ENCODE peak calls at places on chromosomes 12 and 14, in eight cellular contexts. One of them, this sample, is unnamed.

GRCh38 chr12:119102274-119102673 is 76.5 kb upstream of the HSPB8 start:
- DNase-seq in transverse colon: no peak
- DNase-seq in heart right ventricle: no peak
- DNase-seq in left ventricle myocardium inferior: no peak
- DNase-seq in spleen: no peak
- DNase-seq in A549: no peak
- DNase-seq in naive thymus-derived CD4-positive, alpha-beta T cell: no peak
- DNase-seq in vagina: no peak
- DNase-seq in this sample: no peak

GRCh38 chr14:102096569-102097188 is 9.8 kb upstream of the HSP90AA1 start:
- DNase-seq in transverse colon: peak; percentile 89
- DNase-seq in heart right ventricle: peak; percentile 83
- DNase-seq in left ventricle myocardium inferior: peak; percentile 86
- DNase-seq in spleen: peak; percentile 90
- DNase-seq in A549: peak; percentile 70
- DNase-seq in naive thymus-derived CD4-positive, alpha-beta T cell: peak; percentile 45
- DNase-seq in vagina: no peak
- DNase-seq in this sample: peak; percentile 90

GRCh38 chr12:58860788-58861240 is 59.5 kb downstream of the LRIG3 start:
- DNase-seq in transverse colon: no peak
- DNase-seq in heart right ventricle: no peak
- DNase-seq in left ventricle myocardium inferior: no peak
- DNase-seq in spleen: no peak
- DNase-seq in A549: no peak
- DNase-seq in naive thymus-derived CD4-positive, alpha-beta T cell: no peak
- DNase-seq in vagina: no peak
- DNase-seq in this sample: no peak

GRCh38 chr12:936377-937345 is 12.8 kb downstream of the RAD52 start:
- DNase-seq in transverse colon: no peak
- DNase-seq in heart right ventricle: no peak
- DNase-seq in left ventricle myocardium inferior: no peak
- DNase-seq in spleen: no peak
- DNase-seq in A549: no peak
- DNase-seq in naive thymus-derived CD4-positive, alpha-beta T cell: no peak
- DNase-seq in vagina: no peak
- DNase-seq in this sample: no peak

GRCh38 chr12:100473050-100473715 is 483 bp upstream of the NR1H4 start:
- DNase-seq in transverse colon: no peak
- DNase-seq in heart right ventricle: no peak
- DNase-seq in left ventricle myocardium inferior: no peak
- DNase-seq in spleen: no peak
- DNase-seq in A549: no peak
- DNase-seq in naive thymus-derived CD4-positive, alpha-beta T cell: no peak
- DNase-seq in vagina: no peak
- DNase-seq in this sample: no peak

GRCh38 chr14:53842938-53843337 is 113.7 kb downstream of the BMP4 start:
- DNase-seq in transverse colon: no peak
- DNase-seq in heart right ventricle: no peak
- DNase-seq in left ventricle myocardium inferior: no peak
- DNase-seq in spleen: no peak
- DNase-seq in A549: peak; percentile 91
- DNase-seq in naive thymus-derived CD4-positive, alpha-beta T cell: no peak
- DNase-seq in vagina: no peak
- DNase-seq in this sample: no peak

GRCh38 chr12:114875323-114875722 is 191.3 kb upstream of the TBX3 start:
- DNase-seq in transverse colon: no peak
- DNase-seq in heart right ventricle: no peak
- DNase-seq in left ventricle myocardium inferior: no peak
- DNase-seq in spleen: no peak
- DNase-seq in A549: no peak
- DNase-seq in naive thymus-derived CD4-positive, alpha-beta T cell: no peak
- DNase-seq in vagina: no peak
- DNase-seq in this sample: peak; percentile 14

GRCh38 chr12:23049180-23049579 is 424.2 kb downstream of the ETNK1 start:
- DNase-seq in transverse colon: no peak
- DNase-seq in heart right ventricle: no peak
- DNase-seq in left ventricle myocardium inferior: no peak
- DNase-seq in spleen: no peak
- DNase-seq in A549: peak; percentile 7
- DNase-seq in naive thymus-derived CD4-positive, alpha-beta T cell: no peak
- DNase-seq in vagina: no peak
- DNase-seq in this sample: no peak

GRCh38 chr14:61646366-61647101 is 48.8 kb upstream of the HIF1A start:
- DNase-seq in transverse colon: no peak
- DNase-seq in heart right ventricle: no peak
- DNase-seq in left ventricle myocardium inferior: no peak
- DNase-seq in spleen: no peak
- DNase-seq in A549: no peak
- DNase-seq in naive thymus-derived CD4-positive, alpha-beta T cell: no peak
- DNase-seq in vagina: no peak
- DNase-seq in this sample: no peak

GRCh38 chr12:120229583-120230325 is 28.8 kb upstream of the RPLP0 start:
- DNase-seq in transverse colon: peak; percentile 56
- DNase-seq in heart right ventricle: no peak
- DNase-seq in left ventricle myocardium inferior: no peak
- DNase-seq in spleen: no peak
- DNase-seq in A549: peak; percentile 62
- DNase-seq in naive thymus-derived CD4-positive, alpha-beta T cell: no peak
- DNase-seq in vagina: no peak
- DNase-seq in this sample: peak; percentile 64

GRCh38 chr12:70264067-70264867 is 21.0 kb downstream of the CNOT2 start:
- DNase-seq in transverse colon: no peak
- DNase-seq in heart right ventricle: no peak
- DNase-seq in left ventricle myocardium inferior: no peak
- DNase-seq in spleen: no peak
- DNase-seq in A549: no peak
- DNase-seq in naive thymus-derived CD4-positive, alpha-beta T cell: no peak
- DNase-seq in vagina: no peak
- DNase-seq in this sample: no peak

GRCh38 chr12:91274886-91275285 is 92.3 kb upstream of the DCN start:
- DNase-seq in transverse colon: no peak
- DNase-seq in heart right ventricle: no peak
- DNase-seq in left ventricle myocardium inferior: no peak
- DNase-seq in spleen: no peak
- DNase-seq in A549: no peak
- DNase-seq in naive thymus-derived CD4-positive, alpha-beta T cell: no peak
- DNase-seq in vagina: no peak
- DNase-seq in this sample: peak; percentile 21

GRCh38 chr12:70576341-70577282 is 60.6 kb downstream of the PTPRB start:
- DNase-seq in transverse colon: no peak
- DNase-seq in heart right ventricle: no peak
- DNase-seq in left ventricle myocardium inferior: no peak
- DNase-seq in spleen: no peak
- DNase-seq in A549: peak; percentile 75
- DNase-seq in naive thymus-derived CD4-positive, alpha-beta T cell: peak; percentile 51
- DNase-seq in vagina: no peak
- DNase-seq in this sample: no peak

GRCh38 chr12:91606662-91607377 is 424.2 kb upstream of the DCN start:
- DNase-seq in transverse colon: no peak
- DNase-seq in heart right ventricle: no peak
- DNase-seq in left ventricle myocardium inferior: no peak
- DNase-seq in spleen: no peak
- DNase-seq in A549: no peak
- DNase-seq in naive thymus-derived CD4-positive, alpha-beta T cell: no peak
- DNase-seq in vagina: no peak
- DNase-seq in this sample: no peak

GRCh38 chr12:76025601-76026575 is 5.7 kb downstream of the PHLDA1 start:
- DNase-seq in transverse colon: no peak
- DNase-seq in heart right ventricle: no peak
- DNase-seq in left ventricle myocardium inferior: no peak
- DNase-seq in spleen: no peak
- DNase-seq in A549: peak; percentile 70
- DNase-seq in naive thymus-derived CD4-positive, alpha-beta T cell: no peak
- DNase-seq in vagina: no peak
- DNase-seq in this sample: no peak

GRCh38 chr12:26125451-26126339 is 858 bp upstream of the BHLHE41 start:
- DNase-seq in transverse colon: peak; percentile 83
- DNase-seq in heart right ventricle: peak; percentile 68
- DNase-seq in left ventricle myocardium inferior: peak; percentile 76
- DNase-seq in spleen: peak; percentile 91
- DNase-seq in A549: peak; percentile 82
- DNase-seq in naive thymus-derived CD4-positive, alpha-beta T cell: no peak
- DNase-seq in vagina: no peak
- DNase-seq in this sample: peak; percentile 84

GRCh38 chr12:123065666-123066457 is 85.0 kb downstream of the PITPNM2 start:
- DNase-seq in transverse colon: no peak
- DNase-seq in heart right ventricle: no peak
- DNase-seq in left ventricle myocardium inferior: no peak
- DNase-seq in spleen: no peak
- DNase-seq in A549: no peak
- DNase-seq in naive thymus-derived CD4-positive, alpha-beta T cell: no peak
- DNase-seq in vagina: no peak
- DNase-seq in this sample: no peak
- H3K4me1 ChIP-seq in transverse colon: peaks cover 46% of the 10 kb centered on the region
- H3K4me1 ChIP-seq in heart right ventricle: peaks cover 81% of the 10 kb centered on the region
- H3K4me1 ChIP-seq in left ventricle myocardium inferior: peaks cover 98% of the 10 kb centered on the region
- H3K4me1 ChIP-seq in spleen: peaks cover 35% of the 10 kb centered on the region
- H3K4me1 ChIP-seq in A549: peaks cover 26% of the 10 kb centered on the region
- H3K4me1 ChIP-seq in naive thymus-derived CD4-positive, alpha-beta T cell: no peaks in the 10 kb centered on the region
- H3K4me1 ChIP-seq in vagina: peaks cover 53% of the 10 kb centered on the region
- H3K4me1 ChIP-seq in this sample: peaks cover 25% of the 10 kb centered on the region

DNA sequence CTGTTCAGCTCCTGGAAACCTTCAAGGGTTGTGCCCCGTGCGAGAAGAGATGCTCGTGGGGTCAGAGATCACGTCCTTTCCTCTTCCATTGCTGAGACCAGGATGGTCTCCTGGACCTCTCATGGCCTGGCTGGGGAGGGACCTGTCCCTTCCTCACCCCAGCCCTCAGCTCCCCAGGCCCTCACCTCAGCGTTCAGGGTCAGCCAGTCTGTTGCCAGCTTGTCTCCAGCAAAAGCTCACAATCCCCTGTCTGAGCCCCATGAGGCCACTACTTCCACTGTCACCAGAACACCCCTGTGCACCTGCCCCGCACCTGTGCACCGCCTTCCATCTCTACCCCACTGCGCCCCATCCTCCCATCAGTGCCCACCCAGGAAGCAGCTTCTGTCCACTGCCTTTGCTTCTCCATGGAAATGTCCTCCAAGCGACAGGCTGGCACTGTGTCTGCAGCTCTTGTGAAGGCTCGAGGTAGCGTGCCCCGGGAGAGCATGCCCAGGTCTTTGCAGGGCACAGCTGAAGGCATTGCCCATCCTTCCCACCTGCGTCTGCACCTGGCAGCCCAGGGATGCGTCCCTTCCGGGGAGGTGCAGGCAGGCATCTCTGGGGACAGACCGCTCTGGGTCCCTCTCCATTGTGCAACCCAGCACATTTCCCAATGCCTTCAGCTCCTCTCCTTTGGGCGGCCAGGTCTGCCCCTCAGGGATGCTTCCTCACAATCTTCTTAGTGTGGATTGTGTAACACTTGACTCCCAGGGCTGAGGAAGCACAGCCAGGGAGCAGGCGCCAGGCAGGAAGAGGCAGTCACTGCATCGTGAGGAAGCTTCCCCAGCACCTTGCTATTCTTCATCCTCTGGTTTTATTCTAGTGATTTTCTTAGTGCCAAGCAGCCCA is 179.6 kb downstream of the ADGRD1 start:
- DNase-seq in transverse colon: no peak
- DNase-seq in heart right ventricle: no peak
- DNase-seq in left ventricle myocardium inferior: no peak
- DNase-seq in spleen: peak; percentile 68
- DNase-seq in A549: no peak
- DNase-seq in naive thymus-derived CD4-positive, alpha-beta T cell: no peak
- DNase-seq in vagina: peak; percentile 82
- DNase-seq in this sample: peak; percentile 16
- H3K9me3 ChIP-seq in transverse colon: no peaks in the 10 kb centered on the region
- H3K9me3 ChIP-seq in heart right ventricle: no peaks in the 10 kb centered on the region
- H3K9me3 ChIP-seq in left ventricle myocardium inferior: no peaks in the 10 kb centered on the region
- H3K9me3 ChIP-seq in spleen: no peaks in the 10 kb centered on the region
- H3K9me3 ChIP-seq in A549: no peaks in the 10 kb centered on the region
- H3K9me3 ChIP-seq in naive thymus-derived CD4-positive, alpha-beta T cell: no peaks in the 10 kb centered on the region
- H3K9me3 ChIP-seq in vagina: no peaks in the 10 kb centered on the region
- H3K9me3 ChIP-seq in this sample: peaks cover 4% of the 10 kb centered on the region

GRCh38 chr14:103401223-103402214 is 16.3 kb downstream of the MARK3 start:
- DNase-seq in transverse colon: no peak
- DNase-seq in heart right ventricle: no peak
- DNase-seq in left ventricle myocardium inferior: no peak
- DNase-seq in spleen: no peak
- DNase-seq in A549: no peak
- DNase-seq in naive thymus-derived CD4-positive, alpha-beta T cell: no peak
- DNase-seq in vagina: no peak
- DNase-seq in this sample: no peak

GRCh38 chr14:103396463-103396862 is 11.2 kb downstream of the MARK3 start:
- DNase-seq in transverse colon: no peak
- DNase-seq in heart right ventricle: no peak
- DNase-seq in left ventricle myocardium inferior: no peak
- DNase-seq in spleen: no peak
- DNase-seq in A549: no peak
- DNase-seq in naive thymus-derived CD4-positive, alpha-beta T cell: no peak
- DNase-seq in vagina: no peak
- DNase-seq in this sample: no peak

GRCh38 chr14:103400537-103400936 is 15.3 kb downstream of the MARK3 start:
- DNase-seq in transverse colon: no peak
- DNase-seq in heart right ventricle: no peak
- DNase-seq in left ventricle myocardium inferior: no peak
- DNase-seq in spleen: no peak
- DNase-seq in A549: no peak
- DNase-seq in naive thymus-derived CD4-positive, alpha-beta T cell: no peak
- DNase-seq in vagina: no peak
- DNase-seq in this sample: no peak

GRCh38 chr14:103395245-103395644 is 10.0 kb downstream of the MARK3 start:
- DNase-seq in transverse colon: no peak
- DNase-seq in heart right ventricle: no peak
- DNase-seq in left ventricle myocardium inferior: no peak
- DNase-seq in spleen: no peak
- DNase-seq in A549: no peak
- DNase-seq in naive thymus-derived CD4-positive, alpha-beta T cell: no peak
- DNase-seq in vagina: no peak
- DNase-seq in this sample: no peak

GRCh38 chr14:103398427-103399195 is 13.4 kb downstream of the MARK3 start:
- DNase-seq in transverse colon: no peak
- DNase-seq in heart right ventricle: no peak
- DNase-seq in left ventricle myocardium inferior: no peak
- DNase-seq in spleen: no peak
- DNase-seq in A549: peak; percentile 30
- DNase-seq in naive thymus-derived CD4-positive, alpha-beta T cell: no peak
- DNase-seq in vagina: no peak
- DNase-seq in this sample: no peak
- H3K4me1 ChIP-seq in transverse colon: peaks cover 21% of the 10 kb centered on the region
- H3K4me1 ChIP-seq in heart right ventricle: peaks cover 91% of the 10 kb centered on the region
- H3K4me1 ChIP-seq in left ventricle myocardium inferior: peaks cover 98% of the 10 kb centered on the region
- H3K4me1 ChIP-seq in spleen: peaks cover 87% of the 10 kb centered on the region
- H3K4me1 ChIP-seq in A549: peaks cover 74% of the 10 kb centered on the region
- H3K4me1 ChIP-seq in naive thymus-derived CD4-positive, alpha-beta T cell: peaks cover 32% of the 10 kb centered on the region
- H3K4me1 ChIP-seq in vagina: peaks cover 91% of the 10 kb centered on the region
- H3K4me1 ChIP-seq in this sample: peaks cover 20% of the 10 kb centered on the region

DNA sequence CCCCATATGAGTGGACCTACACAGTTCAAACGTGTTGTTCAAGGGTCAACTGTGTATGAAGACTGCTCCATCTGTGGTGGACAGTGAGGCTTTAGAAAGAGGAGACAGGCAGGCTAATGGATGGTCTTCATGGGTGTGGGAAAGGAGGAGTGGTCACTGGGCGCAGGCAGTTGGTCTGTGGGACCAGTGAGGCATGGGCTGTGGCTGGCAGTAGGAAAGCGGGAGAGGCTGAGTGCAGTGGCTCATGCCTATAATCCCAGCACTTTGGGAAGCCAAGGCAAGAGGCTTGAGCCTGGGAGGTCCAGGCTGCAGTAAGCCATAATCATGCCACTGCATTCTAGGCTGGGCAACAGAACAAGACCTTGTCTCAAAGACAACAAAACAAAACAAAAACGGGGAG is 2.0 kb upstream of the NR4A1 start:
- DNase-seq in transverse colon: no peak
- DNase-seq in heart right ventricle: no peak
- DNase-seq in left ventricle myocardium inferior: no peak
- DNase-seq in spleen: peak; percentile 54
- DNase-seq in A549: no peak
- DNase-seq in naive thymus-derived CD4-positive, alpha-beta T cell: no peak
- DNase-seq in vagina: no peak
- DNase-seq in this sample: no peak
- H3K9me3 ChIP-seq in transverse colon: no peaks in the 10 kb centered on the region
- H3K9me3 ChIP-seq in heart right ventricle: no peaks in the 10 kb centered on the region
- H3K9me3 ChIP-seq in left ventricle myocardium inferior: no peaks in the 10 kb centered on the region
- H3K9me3 ChIP-seq in spleen: no peaks in the 10 kb centered on the region
- H3K9me3 ChIP-seq in A549: no peaks in the 10 kb centered on the region
- H3K9me3 ChIP-seq in naive thymus-derived CD4-positive, alpha-beta T cell: no peaks in the 10 kb centered on the region
- H3K9me3 ChIP-seq in vagina: no peaks in the 10 kb centered on the region
- H3K9me3 ChIP-seq in this sample: no peaks in the 10 kb centered on the region

This sample was measured in mucosa of descending colon.